ENCODE peak calls at places on chromosomes 7 and 10, in four cellular contexts. D is GM12878, F is HepG2, A is H1. P is an unnamed sample.

GRCh38 chr7:144629598-144629997 is 206.3 kb downstream of the TPK1 start:
- DNase-seq in D (no peak), F (no peak), A (no peak), P (no peak)

GRCh38 chr10:3226960-3227724 is 54.6 kb upstream of the PITRM1 start:
- DNase-seq in F (no peak), D (no peak), A (no peak), P (peak; percentile 60)

GRCh38 chr7:33698692-33699128 is 206.6 kb upstream of the BMPER start:
- DNase-seq in A (no peak), F (peak; percentile 82), D (no peak), P (no peak)

GRCh38 chr10:85645097-85645496 is 721.5 kb downstream of the GRID1 start:
- DNase-seq in F (peak; percentile 17), A (no peak), D (no peak), P (no peak)

GRCh38 chr7:93813514-93813913 is 77.0 kb downstream of the TFPI2 start:
- DNase-seq in D (no peak), F (no peak), A (no peak), P (no peak)

GRCh38 chr10:70571636-70572439 is 30.7 kb downstream of the PRF1 start:
- DNase-seq in A (no peak), F (no peak), D (no peak), P (no peak)

GRCh38 chr10:13224210-13224995 is 9.8 kb downstream of the UCMA start:
- DNase-seq in D (no peak), F (no peak), A (no peak), P (no peak)

GRCh38 chr10:119252470-119253151 is 45.2 kb downstream of the GRK5 start:
- DNase-seq in F (no peak), D (no peak), A (no peak), P (no peak)

GRCh38 chr7:103637080-103637479 is 191.1 kb upstream of the SLC26A5 start:
- DNase-seq in F (no peak), D (no peak), A (no peak), P (no peak)

GRCh38 chr10:29767958-29768357 is 133.2 kb upstream of the SVIL start:
- DNase-seq in D (no peak), A (no peak), F (no peak), P (no peak)

GRCh38 chr10:63236113-63236935 is 103.2 kb downstream of the NRBF2 start:
- DNase-seq in D (no peak), A (no peak), F (peak; percentile 44), P (peak; percentile 82)

GRCh38 chr7:44280993-44281721 is 44.2 kb downstream of the CAMK2B start:
- DNase-seq in F (no peak), D (no peak), A (peak; percentile 42), P (no peak)

GRCh38 chr10:44167752-44168151 is 217.1 kb downstream of the CXCL12 start:
- DNase-seq in D (no peak), A (no peak), F (no peak), P (no peak)

GRCh38 chr7:159032310-159032709 is 112.4 kb downstream of the VIPR2 start:
- DNase-seq in F (no peak), D (no peak), A (peak; percentile 43), P (no peak)

GRCh38 chr7:135335628-135336139 is 102.0 kb downstream of the STRA8 start:
- DNase-seq in F (peak; percentile 80), D (peak; percentile 20), A (peak; percentile 93), P (peak; percentile 66)

GRCh38 chr7:78148166-78148894 is 349.8 kb downstream of the PHTF2 start:
- DNase-seq in A (no peak), D (no peak), F (peak; percentile 5), P (no peak)

GRCh38 chr10:44952779-44953231 is 6.8 kb upstream of the RASSF4 start:
- DNase-seq in D (no peak), A (peak; percentile 41), F (peak; percentile 92), P (no peak)

GRCh38 chr7:157898802-157899201 is 562.0 kb downstream of the DNAJB6 start:
- DNase-seq in F (no peak), D (no peak), A (no peak), P (no peak)

GRCh38 chr7:5429857-5430611 is 6.4 kb upstream of the TNRC18 start:
- DNase-seq in A (no peak), D (no peak), F (no peak), P (no peak)

GRCh38 chr7:143393267-143394041 is 12.3 kb downstream of the ZYX start:
- DNase-seq in F (peak; percentile 87), D (no peak), A (no peak), P (no peak)

GRCh38 chr10:117823980-117824379 is 222.8 kb downstream of the RAB11FIP2 start:
- DNase-seq in D (no peak), F (no peak), A (no peak), P (no peak)

GRCh38 chr7:82167568-82168314 is 275.8 kb downstream of the CACNA2D1 start:
- DNase-seq in F (no peak), A (no peak), D (no peak), P (no peak)

GRCh38 chr10:87547734-87548311 is 43.1 kb downstream of the MINPP1 start:
- DNase-seq in A (no peak), D (no peak), F (no peak), P (no peak)

GRCh38 chr7:154832557-154833138 is 170.3 kb downstream of the PAXIP1 start:
- DNase-seq in F (peak; percentile 38), A (peak; percentile 54), D (no peak), P (peak; percentile 27)

GRCh38 chr10:132793871-132794849 is 8.2 kb upstream of the NKX6-2 start:
- DNase-seq in F (no peak), D (no peak), A (no peak), P (no peak)

GRCh38 chr10:1434912-1435692 is 302.2 kb downstream of the ADARB2 start:
- DNase-seq in F (no peak), A (no peak), D (no peak), P (no peak)

GRCh38 chr10:75987610-75988009 is 556.2 kb downstream of the LRMDA start:
- DNase-seq in A (no peak), F (peak; percentile 53), D (no peak), P (no peak)

GRCh38 chr10:131477457-131478205 is 166.1 kb upstream of the TCERG1L start:
- DNase-seq in D (no peak), F (peak; percentile 25), A (no peak), P (no peak)

GRCh38 chr10:43372751-43373445 is 1.5 kb downstream of the FXYD4 start:
- DNase-seq in D (no peak), F (no peak), A (no peak), P (no peak)

GRCh38 chr7:23915196-23915595 is 205.2 kb downstream of the STK31 start:
- DNase-seq in A (no peak), D (no peak), F (no peak), P (no peak)

GRCh38 chr10:102660891-102661613 is 16.8 kb downstream of the TRIM8 start:
- DNase-seq in F (peak; percentile 72), A (peak; percentile 62), D (no peak), P (no peak)

GRCh38 chr7:116210345-116211005 is at the start of gene TES:
- DNase-seq in F (peak; percentile 29), D (no peak), A (peak; percentile 84), P (peak; percentile 70)

GRCh38 chr7:107824858-107825257 is 21.8 kb upstream of the SLC26A3 start:
- DNase-seq in D (no peak), F (no peak), A (no peak), P (no peak)
- TF ChIP-seq SRF in D (no peak), F (no peak), A (no peak), P (no peak)

GRCh38 chr10:66999762-67000161 is 73.9 kb downstream of the LRRTM3 start:
- DNase-seq in F (no peak), A (no peak), D (no peak), P (no peak)

GRCh38 chr10:66996996-66997395 is 71.2 kb downstream of the LRRTM3 start:
- DNase-seq in F (no peak), A (no peak), D (no peak), P (no peak)
- TF ChIP-seq CEBPB in F (no peak), A (no peak), D (no peak), P (no peak)

GRCh38 chr10:49841615-49842180 is 79.6 kb upstream of the OGDHL start:
- DNase-seq in D (no peak), F (no peak), A (no peak), P (no peak)

GRCh38 chr10:49833162-49833561 is 71.0 kb upstream of the OGDHL start:
- DNase-seq in A (no peak), F (no peak), D (no peak), P (no peak)

GRCh38 chr10:49834201-49834600 is 72.1 kb upstream of the OGDHL start:
- DNase-seq in D (no peak), A (no peak), F (no peak), P (no peak)

GRCh38 chr10:49837685-49838084 is 75.6 kb upstream of the OGDHL start:
- DNase-seq in A (no peak), D (no peak), F (no peak), P (no peak)

GRCh38 chr10:49837096-49837495 is 75.0 kb upstream of the OGDHL start:
- DNase-seq in F (peak; percentile 84), A (no peak), D (no peak), P (no peak)
- TF ChIP-seq SRF in F (no peak), A (no peak), D (no peak), P (no peak)

DNA sequence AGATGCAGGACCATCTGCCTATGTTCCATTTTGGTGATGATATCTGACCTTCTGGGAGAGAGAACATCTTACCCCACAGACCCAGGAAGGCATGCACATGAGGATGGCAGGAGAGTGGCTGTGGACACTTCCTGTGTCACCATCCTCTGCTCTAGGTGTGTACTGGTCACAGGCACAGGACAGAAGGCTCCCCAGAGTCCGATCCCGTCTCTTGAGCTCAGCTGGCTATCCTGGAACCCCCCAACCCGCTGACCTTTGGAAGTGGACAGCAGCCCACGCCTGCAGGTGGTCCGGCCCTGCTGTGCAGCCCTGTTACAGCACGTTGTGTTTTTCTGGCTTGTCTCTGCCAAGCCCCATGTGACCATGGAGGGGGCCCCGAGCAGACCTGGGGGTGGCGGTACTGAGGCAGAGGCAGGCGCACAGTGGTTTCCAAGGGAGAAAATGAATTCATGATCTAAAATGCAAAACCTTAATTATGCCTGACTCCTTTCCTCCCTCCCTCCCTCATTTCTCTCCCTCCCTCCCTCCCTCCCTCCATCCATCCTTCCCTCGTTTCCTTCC is 178.8 kb downstream of the CUX1 start:
- DNase-seq in F (no peak), A (no peak), D (no peak), P (no peak)
- TF ChIP-seq CEBPB in F (no peak), A (no peak), D (no peak), P (no peak)

GRCh38 chr7:129782257-129783096 is 170.3 kb downstream of the UBE2H start:
- DNase-seq in A (no peak), D (no peak), F (no peak), P (no peak)

GRCh38 chr7:129784437-129784782 is 168.3 kb downstream of the UBE2H start:
- DNase-seq in F (no peak), D (no peak), A (no peak), P (no peak)

GRCh38 chr7:129781856-129782256 is 170.3 kb downstream of the NRF1 start:
- DNase-seq in F (no peak), A (peak; percentile 90), D (no peak), P (no peak)

GRCh38 chr7:129784783-129785456 is 167.8 kb downstream of the UBE2H start:
- DNase-seq in F (no peak), A (no peak), D (peak; percentile 15), P (no peak)

GRCh38 chr7:129783097-129783919 is 169.5 kb downstream of the UBE2H start:
- DNase-seq in F (no peak), D (no peak), A (no peak), P (no peak)
- TF ChIP-seq SRF in F (no peak), D (no peak), A (no peak), P (no peak)